ENCODE peak calls at places on chromosomes 16 and 17, in eight cellular contexts. One of them, this sample, is unnamed.

GRCh38 chr17:55420776-55421178 is 858 bp downstream of the MMD start:
- DNase-seq in GM23248: peak; percentile 55
- DNase-seq in HCT116: no peak
- DNase-seq in MM.1S: no peak
- DNase-seq in GM23338: peak; percentile 55
- DNase-seq in SK-N-SH: peak; percentile 65
- DNase-seq in OCI-LY7: peak; percentile 66
- DNase-seq in neural progenitor cell: peak; percentile 49
- DNase-seq in this sample: peak; percentile 47

GRCh38 chr16:13269905-13270528 is 368.6 kb downstream of the SHISA9 start:
- DNase-seq in HCT116: no peak
- DNase-seq in GM23248: no peak
- DNase-seq in OCI-LY7: no peak
- DNase-seq in SK-N-SH: no peak
- DNase-seq in MM.1S: no peak
- DNase-seq in neural progenitor cell: no peak
- DNase-seq in GM23338: no peak
- DNase-seq in this sample: peak; percentile 24

GRCh38 chr17:77499699-77500435 is 359.1 kb downstream of the SEC14L1 start:
- DNase-seq in neural progenitor cell: no peak
- DNase-seq in SK-N-SH: peak; percentile 39
- DNase-seq in OCI-LY7: no peak
- DNase-seq in GM23248: no peak
- DNase-seq in MM.1S: no peak
- DNase-seq in HCT116: no peak
- DNase-seq in GM23338: no peak
- DNase-seq in this sample: peak; percentile 2

GRCh38 chr17:42521666-42522262 is 14.3 kb upstream of the NAGLU start:
- DNase-seq in GM23248: peak; percentile 51
- DNase-seq in HCT116: no peak
- DNase-seq in SK-N-SH: no peak
- DNase-seq in GM23338: no peak
- DNase-seq in neural progenitor cell: no peak
- DNase-seq in OCI-LY7: no peak
- DNase-seq in MM.1S: no peak
- DNase-seq in this sample: no peak

GRCh38 chr17:81576621-81577277 is 24.6 kb upstream of the FAAP100 start:
- DNase-seq in HCT116: no peak
- DNase-seq in GM23248: peak; percentile 90
- DNase-seq in OCI-LY7: no peak
- DNase-seq in SK-N-SH: no peak
- DNase-seq in neural progenitor cell: no peak
- DNase-seq in MM.1S: no peak
- DNase-seq in GM23338: no peak
- DNase-seq in this sample: no peak

GRCh38 chr17:1899403-1900000 is 69.7 kb downstream of the RPA1 start:
- DNase-seq in GM23248: peak; percentile 43
- DNase-seq in HCT116: no peak
- DNase-seq in MM.1S: no peak
- DNase-seq in SK-N-SH: peak; percentile 47
- DNase-seq in OCI-LY7: no peak
- DNase-seq in neural progenitor cell: no peak
- DNase-seq in GM23338: no peak
- DNase-seq in this sample: no peak

GRCh38 chr16:66521951-66522771 is 27.8 kb downstream of the TK2 start:
- DNase-seq in GM23338: no peak
- DNase-seq in neural progenitor cell: no peak
- DNase-seq in GM23248: peak; percentile 75
- DNase-seq in OCI-LY7: peak; percentile 14
- DNase-seq in SK-N-SH: no peak
- DNase-seq in MM.1S: peak; percentile 96
- DNase-seq in HCT116: peak; percentile 90
- DNase-seq in this sample: peak; percentile 21

GRCh38 chr17:59853168-59853918 is 39.4 kb downstream of the TUBD1 start:
- DNase-seq in neural progenitor cell: peak; percentile 16
- DNase-seq in GM23338: peak; percentile 94
- DNase-seq in GM23248: peak; percentile 71
- DNase-seq in MM.1S: peak; percentile 86
- DNase-seq in HCT116: no peak
- DNase-seq in OCI-LY7: peak; percentile 95
- DNase-seq in SK-N-SH: peak; percentile 44
- DNase-seq in this sample: peak; percentile 84

GRCh38 chr17:76054112-76054476 is 18.2 kb downstream of the SRP68 start:
- DNase-seq in GM23338: no peak
- DNase-seq in MM.1S: no peak
- DNase-seq in HCT116: peak; percentile 76
- DNase-seq in neural progenitor cell: no peak
- DNase-seq in GM23248: peak; percentile 64
- DNase-seq in SK-N-SH: no peak
- DNase-seq in OCI-LY7: no peak
- DNase-seq in this sample: no peak

GRCh38 chr17:78665952-78666920 is 89.0 kb upstream of the DNAH17 start:
- DNase-seq in HCT116: no peak
- DNase-seq in SK-N-SH: no peak
- DNase-seq in MM.1S: no peak
- DNase-seq in neural progenitor cell: peak; percentile 24
- DNase-seq in OCI-LY7: peak; percentile 45
- DNase-seq in GM23248: peak; percentile 67
- DNase-seq in GM23338: no peak
- DNase-seq in this sample: peak; percentile 46

GRCh38 chr17:70906808-70907207 is 737.5 kb downstream of the KCNJ2 start:
- DNase-seq in GM23338: peak; percentile 12
- DNase-seq in GM23248: peak; percentile 64
- DNase-seq in MM.1S: peak; percentile 11
- DNase-seq in HCT116: no peak
- DNase-seq in OCI-LY7: no peak
- DNase-seq in SK-N-SH: peak; percentile 64
- DNase-seq in neural progenitor cell: peak; percentile 64
- DNase-seq in this sample: no peak

GRCh38 chr17:69722518-69722917 is 308.0 kb downstream of the MAP2K6 start:
- DNase-seq in GM23338: no peak
- DNase-seq in SK-N-SH: no peak
- DNase-seq in OCI-LY7: no peak
- DNase-seq in HCT116: no peak
- DNase-seq in GM23248: no peak
- DNase-seq in neural progenitor cell: no peak
- DNase-seq in MM.1S: no peak
- DNase-seq in this sample: no peak

GRCh38 chr16:22635801-22636200 is 125.1 kb downstream of the NPIPB5 start:
- DNase-seq in MM.1S: no peak
- DNase-seq in HCT116: no peak
- DNase-seq in GM23248: no peak
- DNase-seq in GM23338: peak; percentile 65
- DNase-seq in OCI-LY7: no peak
- DNase-seq in SK-N-SH: no peak
- DNase-seq in neural progenitor cell: no peak
- DNase-seq in this sample: no peak

GRCh38 chr17:38702900-38703741 is 2.0 kb upstream of the MLLT6 start:
- DNase-seq in GM23338: peak; percentile 40
- DNase-seq in MM.1S: peak; percentile 54
- DNase-seq in neural progenitor cell: no peak
- DNase-seq in OCI-LY7: peak; percentile 52
- DNase-seq in HCT116: no peak
- DNase-seq in SK-N-SH: no peak
- DNase-seq in GM23248: peak; percentile 53
- DNase-seq in this sample: no peak

GRCh38 chr16:76669288-76669687 is 392.1 kb downstream of the CNTNAP4 start:
- DNase-seq in MM.1S: no peak
- DNase-seq in neural progenitor cell: no peak
- DNase-seq in SK-N-SH: no peak
- DNase-seq in GM23248: no peak
- DNase-seq in GM23338: no peak
- DNase-seq in HCT116: no peak
- DNase-seq in OCI-LY7: no peak
- DNase-seq in this sample: no peak

GRCh38 chr16:11201498-11202259 is 54.3 kb downstream of the SOCS1 start:
- DNase-seq in HCT116: peak; percentile 86
- DNase-seq in OCI-LY7: no peak
- DNase-seq in GM23338: peak; percentile 75
- DNase-seq in SK-N-SH: peak; percentile 51
- DNase-seq in MM.1S: no peak
- DNase-seq in GM23248: peak; percentile 94
- DNase-seq in neural progenitor cell: peak; percentile 45
- DNase-seq in this sample: peak; percentile 50

GRCh38 chr17:62616993-62617893 is 10.2 kb upstream of the MRC2 start:
- DNase-seq in OCI-LY7: no peak
- DNase-seq in GM23248: peak; percentile 43
- DNase-seq in neural progenitor cell: peak; percentile 81
- DNase-seq in HCT116: no peak
- DNase-seq in MM.1S: no peak
- DNase-seq in GM23338: peak; percentile 80
- DNase-seq in SK-N-SH: no peak
- DNase-seq in this sample: no peak

GRCh38 chr17:28526381-28526780 is 20.2 kb downstream of the FOXN1 start:
- DNase-seq in MM.1S: no peak
- DNase-seq in GM23338: no peak
- DNase-seq in OCI-LY7: no peak
- DNase-seq in SK-N-SH: peak; percentile 54
- DNase-seq in GM23248: no peak
- DNase-seq in neural progenitor cell: no peak
- DNase-seq in HCT116: no peak
- DNase-seq in this sample: no peak
- H2AFZ ChIP-seq in MM.1S: no peak overlapping the region
- H2AFZ ChIP-seq in GM23338: no peak overlapping the region
- H2AFZ ChIP-seq in OCI-LY7: no peak overlapping the region
- H2AFZ ChIP-seq in SK-N-SH: no peak overlapping the region
- H2AFZ ChIP-seq in GM23248: no peak overlapping the region
- H2AFZ ChIP-seq in neural progenitor cell: no peak overlapping the region
- H2AFZ ChIP-seq in HCT116: no peak overlapping the region
- H2AFZ ChIP-seq in this sample: no peak overlapping the region

GRCh38 chr16:58499615-58500328 is at the start of gene NDRG4:
- DNase-seq in MM.1S: no peak
- DNase-seq in GM23338: peak; percentile 95
- DNase-seq in neural progenitor cell: peak; percentile 91
- DNase-seq in SK-N-SH: peak; percentile 93
- DNase-seq in HCT116: peak; percentile 83
- DNase-seq in OCI-LY7: peak; percentile 87
- DNase-seq in GM23248: peak; percentile 79
- DNase-seq in this sample: peak; percentile 79
- TF ChIP-seq EZH2phosphoT487 in MM.1S: no peak
- TF ChIP-seq EZH2phosphoT487 in GM23338: no peak
- TF ChIP-seq EZH2phosphoT487 in neural progenitor cell: no peak
- TF ChIP-seq EZH2phosphoT487 in SK-N-SH: no peak
- TF ChIP-seq EZH2phosphoT487 in HCT116: no peak
- TF ChIP-seq EZH2phosphoT487 in OCI-LY7: no peak
- TF ChIP-seq EZH2phosphoT487 in GM23248: no peak
- TF ChIP-seq EZH2phosphoT487 in this sample: no peak

GRCh38 chr17:80068301-80069160 is 32.1 kb downstream of the CCDC40 start:
- DNase-seq in neural progenitor cell: no peak
- DNase-seq in SK-N-SH: peak; percentile 68
- DNase-seq in MM.1S: no peak
- DNase-seq in GM23338: no peak
- DNase-seq in GM23248: peak; percentile 31
- DNase-seq in OCI-LY7: no peak
- DNase-seq in HCT116: no peak
- DNase-seq in this sample: peak; percentile 46
- H2AFZ ChIP-seq in neural progenitor cell: no peak overlapping the region
- H2AFZ ChIP-seq in SK-N-SH: no peak overlapping the region
- H2AFZ ChIP-seq in MM.1S: no peak overlapping the region
- H2AFZ ChIP-seq in GM23338: no peak overlapping the region
- H2AFZ ChIP-seq in GM23248: no peak overlapping the region
- H2AFZ ChIP-seq in OCI-LY7: no peak overlapping the region
- H2AFZ ChIP-seq in HCT116: no peak overlapping the region
- H2AFZ ChIP-seq in this sample: peak overlapping the region; percentile 8

DNA sequence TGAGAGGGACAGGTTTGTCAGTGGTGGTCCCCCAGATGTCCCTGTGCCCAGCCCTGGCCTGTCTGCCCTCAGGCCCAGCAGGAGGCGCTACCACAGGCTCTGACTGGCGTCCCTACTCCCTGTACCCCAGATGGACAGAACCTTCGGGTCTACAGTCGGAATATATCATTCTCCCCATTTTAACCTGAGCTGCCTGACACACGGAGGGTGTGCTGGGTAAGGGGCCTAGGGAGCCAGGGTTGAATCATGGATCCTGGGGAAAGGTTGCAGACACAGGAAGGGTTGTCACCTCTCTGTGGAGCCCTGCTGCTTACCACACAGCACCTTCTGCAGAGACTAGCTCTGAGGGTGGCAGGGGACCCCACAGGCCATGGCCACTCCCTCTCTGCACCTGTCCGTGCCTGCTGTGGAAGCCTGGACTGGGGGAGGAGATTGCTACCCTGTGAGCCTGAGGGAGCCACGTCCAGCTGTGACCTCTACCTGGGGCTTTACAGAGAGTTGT is 162.2 kb upstream of the ZNF267 start:
- DNase-seq in OCI-LY7: no peak
- DNase-seq in GM23338: peak; percentile 24
- DNase-seq in MM.1S: no peak
- DNase-seq in GM23248: no peak
- DNase-seq in SK-N-SH: no peak
- DNase-seq in HCT116: no peak
- DNase-seq in neural progenitor cell: no peak
- DNase-seq in this sample: no peak
- TF ChIP-seq EZH2phosphoT487 in OCI-LY7: no peak
- TF ChIP-seq EZH2phosphoT487 in GM23338: no peak
- TF ChIP-seq EZH2phosphoT487 in MM.1S: no peak
- TF ChIP-seq EZH2phosphoT487 in GM23248: no peak
- TF ChIP-seq EZH2phosphoT487 in SK-N-SH: no peak
- TF ChIP-seq EZH2phosphoT487 in HCT116: no peak
- TF ChIP-seq EZH2phosphoT487 in neural progenitor cell: no peak
- TF ChIP-seq EZH2phosphoT487 in this sample: no peak

DNA sequence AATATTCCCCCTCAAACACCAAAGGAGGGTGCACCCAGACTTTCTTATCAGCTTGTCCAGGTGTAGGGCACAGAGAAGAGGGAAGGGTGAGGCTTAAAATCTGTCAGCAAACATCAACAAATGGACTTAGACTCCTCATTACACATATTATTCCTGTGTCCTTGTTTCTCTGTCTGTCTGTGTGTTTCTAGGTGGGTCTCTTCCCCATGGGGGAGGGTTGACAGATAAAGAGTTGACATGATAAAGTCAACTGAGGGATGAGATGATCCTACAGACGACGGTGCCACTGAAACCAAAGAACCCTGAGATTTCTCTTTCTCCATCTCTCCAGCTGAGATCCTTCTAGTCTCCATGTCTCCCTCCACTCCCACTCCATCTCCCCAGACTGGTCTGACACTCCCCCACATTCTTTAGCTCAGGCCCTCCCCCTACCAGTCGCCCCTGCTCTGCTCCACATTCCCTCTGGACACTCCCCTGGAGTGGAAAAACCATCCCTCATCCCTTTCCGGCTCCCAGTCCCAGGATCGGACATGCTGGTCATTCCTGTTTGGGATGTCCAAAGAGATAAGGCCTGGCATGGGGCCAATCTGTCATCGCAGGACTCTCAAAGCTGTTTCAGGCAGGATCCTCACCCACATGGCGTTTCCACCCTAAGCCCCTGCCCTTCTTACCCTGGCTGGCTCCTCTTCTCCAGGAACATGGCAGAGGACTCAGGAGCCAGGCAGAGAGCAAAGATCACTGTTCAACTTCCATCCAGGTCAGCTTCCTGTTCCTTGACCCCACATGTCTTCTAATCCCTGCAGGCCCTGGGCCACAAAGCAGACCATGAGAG is 2.9 kb upstream of the ITGA3 start:
- DNase-seq in SK-N-SH: peak; percentile 56
- DNase-seq in neural progenitor cell: no peak
- DNase-seq in MM.1S: no peak
- DNase-seq in OCI-LY7: no peak
- DNase-seq in HCT116: no peak
- DNase-seq in GM23338: no peak
- DNase-seq in GM23248: no peak
- DNase-seq in this sample: peak; percentile 37
- H2AFZ ChIP-seq in SK-N-SH: no peak overlapping the region
- H2AFZ ChIP-seq in neural progenitor cell: no peak overlapping the region
- H2AFZ ChIP-seq in MM.1S: no peak overlapping the region
- H2AFZ ChIP-seq in OCI-LY7: no peak overlapping the region
- H2AFZ ChIP-seq in HCT116: no peak overlapping the region
- H2AFZ ChIP-seq in GM23338: no peak overlapping the region
- H2AFZ ChIP-seq in GM23248: no peak overlapping the region
- H2AFZ ChIP-seq in this sample: no peak overlapping the region

GRCh38 chr17:8255499-8255898 is 6.4 kb downstream of the PFAS start:
- DNase-seq in HCT116: no peak
- DNase-seq in MM.1S: no peak
- DNase-seq in SK-N-SH: no peak
- DNase-seq in OCI-LY7: no peak
- DNase-seq in GM23338: peak; percentile 48
- DNase-seq in neural progenitor cell: no peak
- DNase-seq in GM23248: peak; percentile 10
- DNase-seq in this sample: no peak
- TF ChIP-seq EZH2phosphoT487 in HCT116: no peak
- TF ChIP-seq EZH2phosphoT487 in MM.1S: no peak
- TF ChIP-seq EZH2phosphoT487 in SK-N-SH: no peak
- TF ChIP-seq EZH2phosphoT487 in OCI-LY7: no peak
- TF ChIP-seq EZH2phosphoT487 in GM23338: no peak
- TF ChIP-seq EZH2phosphoT487 in neural progenitor cell: no peak
- TF ChIP-seq EZH2phosphoT487 in GM23248: no peak
- TF ChIP-seq EZH2phosphoT487 in this sample: no peak

This sample was measured in hepatocyte.